ENCODE peak calls at places on chromosomes 4 and X, in seven cellular contexts. P, H, S, E, Q, W and B are unnamed samples.

GRCh38 chr4:48375651-48376291 is 34.4 kb downstream of the SLAIN2 start:
- DNase-seq in S (no peak), Q (no peak), E (peak), H (no peak), W (peak), P (no peak), B (no peak)

GRCh38 chrX:329291-329910 is 10.8 kb upstream of the GTPBP6 start:
- DNase-seq in Q (peak), W (no peak), E (no peak), P (no peak), H (peak), S (no peak), B (peak)

GRCh38 chr4:948936-949300 is 16.7 kb downstream of the TMEM175 start:
- DNase-seq in E (no peak), S (no peak), P (no peak), H (no peak), W (no peak), Q (peak), B (no peak)

GRCh38 chrX:119667111-119667928 is 25.6 kb downstream of the SEPTIN6 start:
- DNase-seq in Q (peak), P (no peak), H (no peak), S (peak), W (no peak), E (no peak), B (no peak)

GRCh38 chr4:88858752-88859151 is 161.1 kb upstream of the NAP1L5 start:
- DNase-seq in Q (no peak), E (peak), W (no peak), S (no peak), P (peak), H (no peak), B (no peak)

GRCh38 chr4:142778430-142778829 is 67.7 kb downstream of the INPP4B start:
- DNase-seq in P (no peak), S (no peak), H (no peak), Q (no peak), W (no peak), E (no peak), B (no peak)

GRCh38 chr4:139523076-139523475 is 32.9 kb downstream of the SETD7 start:
- DNase-seq in P (no peak), S (no peak), Q (no peak), H (no peak), E (no peak), W (no peak), B (no peak)

GRCh38 chr4:119025916-119026661 is 109.5 kb upstream of the MYOZ2 start:
- DNase-seq in H (no peak), Q (no peak), S (peak), E (peak), P (peak), W (peak), B (peak)

GRCh38 chrX:40151211-40152172 is 53.7 kb upstream of the BCOR start:
- DNase-seq in W (no peak), H (peak), S (peak), E (no peak), Q (no peak), P (no peak), B (no peak)

GRCh38 chr4:15002659-15003440 is 569 bp downstream of the CPEB2 start:
- DNase-seq in P (peak), W (no peak), H (peak), Q (peak), S (peak), E (peak), B (peak)

GRCh38 chrX:134990475-134991473 is at the start of gene SMIM10:
- DNase-seq in P (peak), S (peak), W (no peak), E (peak), Q (peak), H (peak), B (peak)

GRCh38 chr4:122776916-122777315 is 44.4 kb downstream of the BBS12 start:
- DNase-seq in Q (no peak), S (no peak), P (no peak), H (no peak), E (no peak), W (no peak), B (no peak)

GRCh38 chr4:43776371-43776770 is 672.2 kb downstream of the KCTD8 start:
- DNase-seq in E (peak), S (no peak), H (no peak), Q (no peak), W (no peak), P (no peak), B (no peak)

GRCh38 chrX:148865237-148865636 is 364.8 kb downstream of the AFF2 start:
- DNase-seq in Q (no peak), P (no peak), W (no peak), S (no peak), E (no peak), H (no peak), B (no peak)

GRCh38 chrX:136065044-136065671 is 79.9 kb downstream of the SLC9A6 start:
- DNase-seq in P (peak), H (no peak), Q (no peak), W (no peak), E (peak), S (no peak), B (no peak)

GRCh38 chr4:139851133-139851532 is 185.5 kb downstream of the MGST2 start:
- DNase-seq in P (no peak), S (no peak), Q (no peak), H (no peak), E (no peak), W (no peak), B (no peak)

GRCh38 chr4:53788011-53788410 is 196.7 kb upstream of the LNX1 start:
- DNase-seq in H (no peak), Q (no peak), P (no peak), W (no peak), S (no peak), E (no peak), B (no peak)

GRCh38 chrX:149074429-149074828 is 430.7 kb downstream of the IDS start:
- DNase-seq in Q (no peak), P (peak), H (no peak), W (no peak), E (peak), S (no peak), B (no peak)

GRCh38 chr4:6390357-6390756 is 82.1 kb downstream of the PPP2R2C start:
- DNase-seq in S (no peak), H (no peak), E (no peak), P (no peak), Q (no peak), W (no peak), B (no peak)

GRCh38 chr4:22614114-22614513 is 78.6 kb upstream of the GBA3 start:
- DNase-seq in W (no peak), E (no peak), P (no peak), H (peak), S (no peak), Q (no peak), B (no peak)

GRCh38 chr4:7192252-7193039 is at the start of gene SORCS2:
- DNase-seq in S (peak), P (peak), E (peak), Q (peak), H (peak), W (no peak), B (peak)

GRCh38 chr4:118942465-118942864 is 53.8 kb downstream of the SYNPO2 start:
- DNase-seq in S (no peak), P (no peak), E (peak), W (no peak), H (no peak), Q (no peak), B (no peak)

GRCh38 chr4:86043755-86044592 is 315.9 kb downstream of the MAPK10 start:
- DNase-seq in H (no peak), P (peak), S (no peak), E (peak), W (peak), Q (no peak), B (no peak)

DNA sequence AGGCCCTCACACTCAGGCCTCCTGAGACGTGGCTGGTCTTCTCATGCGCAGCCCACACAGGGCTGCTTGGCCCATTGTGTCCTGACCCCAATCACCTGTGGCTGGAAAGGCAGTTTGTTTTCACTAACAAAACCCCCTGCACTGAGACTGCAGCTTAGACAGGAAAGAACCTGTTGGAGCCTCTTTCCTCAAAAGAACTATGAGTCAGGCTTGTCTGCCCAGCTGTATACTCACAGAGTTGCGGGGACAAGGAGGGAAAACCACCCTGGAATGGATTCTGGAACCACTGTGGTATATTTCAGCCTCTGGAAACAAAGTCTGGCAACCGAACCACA is 5.2 kb upstream of the TMEM156 start:
- DNase-seq in S (no peak), H (no peak), W (no peak), E (no peak), P (no peak), Q (no peak), B (no peak)
- TF ChIP-seq POLR2A in S (no peak), H (no peak), W (no peak), E (no peak), P (no peak), Q (no peak), B (no peak)

GRCh38 chr4:77156533-77156911 is 485 bp upstream of the CCNG2 start:
- DNase-seq in Q (peak), H (peak), S (peak), W (peak), P (peak), E (peak), B (peak)
- TF ChIP-seq POLR2A in Q (peak), H (peak), S (no peak), W (peak), P (peak), E (peak), B (peak)

DNA sequence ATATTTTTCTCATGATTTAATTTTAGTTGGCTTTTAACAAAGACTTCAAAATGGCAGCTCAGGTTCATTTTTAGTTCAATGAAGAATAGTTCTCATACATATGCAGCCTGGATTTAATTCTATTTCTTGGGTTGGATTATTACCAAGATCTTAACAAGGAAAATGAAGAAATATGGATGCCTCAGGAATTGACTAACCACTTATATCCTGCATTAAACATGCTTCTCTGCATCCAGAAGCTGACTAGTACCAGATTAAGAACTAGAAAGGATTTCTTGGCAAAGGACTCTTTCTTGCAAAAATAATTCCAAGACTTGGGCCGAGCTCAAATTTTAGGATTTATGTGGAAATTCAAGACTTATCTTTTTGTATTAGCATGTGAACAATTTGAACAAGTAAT is 5.6 kb upstream of the KLHL2 start:
- DNase-seq in W (no peak), Q (no peak), P (no peak), H (no peak), E (no peak), S (no peak), B (no peak)
- TF ChIP-seq POLR2A in W (no peak), Q (no peak), P (no peak), H (no peak), E (no peak), S (no peak), B (no peak)

DNA sequence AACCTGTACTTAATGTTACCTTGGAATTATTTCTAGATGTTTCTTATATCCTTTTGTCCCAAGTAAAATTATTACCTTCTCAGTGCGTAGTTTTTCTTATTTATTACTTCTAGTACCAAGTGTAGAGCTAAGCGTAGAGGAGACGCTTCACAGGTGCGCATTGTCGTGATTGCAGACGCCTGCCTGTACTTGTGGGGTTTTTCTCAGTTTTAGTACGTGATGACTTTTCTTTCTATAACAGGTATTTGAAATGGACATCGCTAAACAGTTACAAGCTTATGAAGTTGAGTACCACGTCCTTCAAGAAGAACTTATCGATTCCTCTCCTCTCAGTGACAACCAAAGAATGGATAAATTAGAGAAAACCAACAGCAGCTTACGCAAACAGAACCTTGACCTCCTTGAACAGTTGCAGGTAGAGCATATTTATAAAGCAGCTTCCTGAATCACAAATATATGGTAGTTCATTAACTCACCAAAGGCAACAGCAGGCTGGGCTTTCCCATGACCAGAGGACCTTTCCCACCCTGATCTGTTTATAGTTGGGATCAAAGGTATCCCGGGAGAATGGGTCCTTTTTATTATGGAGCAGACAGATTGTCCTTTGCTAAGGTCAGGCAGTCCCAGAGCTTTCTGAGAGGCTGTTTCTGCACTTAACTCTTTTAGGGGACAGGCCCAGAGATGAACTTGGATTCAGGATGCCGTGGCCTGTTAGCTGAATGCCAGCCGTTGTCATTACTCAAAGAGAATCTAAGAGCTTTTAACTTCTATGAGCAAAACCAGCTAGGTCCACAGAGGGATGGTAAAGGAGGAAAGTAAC is 172.9 kb downstream of the PTTG2 start:
- DNase-seq in S (no peak), E (no peak), W (no peak), Q (no peak), P (no peak), H (peak), B (no peak)
- TF ChIP-seq POLR2A in S (no peak), E (no peak), W (no peak), Q (no peak), P (no peak), H (no peak), B (no peak)

GRCh38 chr4:4992833-4993232 is 26.4 kb downstream of the CYTL1 start:
- DNase-seq in P (no peak), E (no peak), S (no peak), Q (no peak), H (no peak), W (no peak), B (no peak)

GRCh38 chr4:4991541-4992099 is 27.6 kb downstream of the CYTL1 start:
- DNase-seq in W (no peak), S (no peak), P (no peak), Q (no peak), E (no peak), H (no peak), B (no peak)

GRCh38 chr4:4995866-4996265 is 23.4 kb downstream of the CYTL1 start:
- DNase-seq in W (no peak), E (no peak), H (no peak), Q (no peak), P (no peak), S (no peak), B (no peak)

GRCh38 chr4:4994312-4995097 is 24.8 kb downstream of the CYTL1 start:
- DNase-seq in E (no peak), H (no peak), W (no peak), S (no peak), P (no peak), Q (no peak), B (no peak)

DNA sequence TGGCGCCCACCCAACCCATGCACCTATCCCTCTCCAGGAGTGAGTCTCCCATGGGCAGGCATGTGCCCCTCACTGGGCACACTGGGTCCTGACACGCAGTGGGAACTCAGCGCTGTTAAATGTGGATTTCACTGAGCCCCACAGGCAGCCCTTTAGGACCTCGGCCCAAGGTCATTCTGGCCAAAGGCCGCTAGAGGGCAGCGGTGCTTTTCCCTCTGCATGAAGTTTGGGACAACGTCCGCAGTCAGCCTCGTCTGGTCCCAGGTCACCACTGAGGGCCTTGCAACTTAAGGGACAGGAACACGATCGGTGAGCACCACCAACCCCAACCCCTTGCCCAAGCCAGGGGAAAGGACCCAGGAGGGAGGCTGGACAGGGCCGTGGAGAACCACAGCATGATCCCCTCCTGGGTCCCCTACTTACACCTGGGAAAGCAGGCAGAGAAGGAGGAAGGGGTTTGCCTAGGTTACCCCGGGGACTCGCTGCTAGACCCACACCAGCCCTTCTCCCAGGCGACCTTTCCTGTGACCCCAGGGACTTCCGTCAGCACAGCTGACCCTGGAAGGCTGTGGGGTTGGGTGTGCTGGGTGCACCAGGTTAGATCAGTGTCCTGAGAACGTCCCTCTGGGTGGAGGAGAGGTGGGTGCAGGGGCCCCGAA is 24.0 kb downstream of the CYTL1 start:
- DNase-seq in H (peak), Q (peak), E (peak), S (peak), P (peak), W (peak), B (peak)
- TF ChIP-seq POLR2A in H (no peak), Q (no peak), E (no peak), S (no peak), P (no peak), W (no peak), B (no peak)

DNA sequence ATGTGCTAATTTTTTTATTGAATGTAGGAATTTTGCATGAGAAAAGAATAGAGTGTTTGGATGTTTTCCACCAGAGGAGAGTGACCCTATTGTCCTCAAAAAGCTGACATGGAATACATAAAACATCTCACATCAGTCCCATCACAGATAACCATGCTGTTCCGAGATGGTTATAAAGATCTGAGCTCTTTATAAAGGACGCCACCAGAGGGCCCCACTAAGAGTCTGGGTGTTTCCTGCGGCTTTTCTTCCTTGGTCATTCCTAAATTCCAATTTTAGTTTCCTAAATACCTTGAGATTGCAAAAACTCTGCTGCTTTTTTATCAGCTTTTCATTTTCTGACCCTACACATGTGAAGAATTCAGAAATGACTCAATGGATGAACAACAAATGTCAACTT is 504.5 kb upstream of the FRG1 start:
- DNase-seq in Q (no peak), W (peak), H (no peak), S (no peak), P (no peak), E (no peak), B (no peak)
- TF ChIP-seq POLR2A in Q (no peak), W (no peak), H (no peak), S (no peak), P (no peak), E (no peak), B (no peak)

GRCh38 chr4:145937021-145937861 is 1.4 kb downstream of the ZNF827 start:
- DNase-seq in E (peak), S (peak), Q (peak), W (no peak), P (peak), H (peak), B (peak)
- TF ChIP-seq POLR2A in E (no peak), S (no peak), Q (no peak), W (no peak), P (no peak), H (no peak), B (no peak)

GRCh38 chr4:169773889-169774288 is 16.1 kb upstream of the HPF1 start:
- DNase-seq in Q (no peak), E (no peak), P (no peak), H (no peak), W (no peak), S (no peak), B (no peak)

GRCh38 chr4:169770411-169770810 is 12.7 kb upstream of the HPF1 start:
- DNase-seq in P (no peak), E (no peak), H (no peak), S (no peak), Q (no peak), W (no peak), B (no peak)

GRCh38 chr4:169774466-169775445 is 17.0 kb upstream of the HPF1 start:
- DNase-seq in Q (peak), P (no peak), W (no peak), H (peak), E (no peak), S (no peak), B (no peak)
- TF ChIP-seq POLR2A in Q (no peak), P (no peak), W (no peak), H (no peak), E (no peak), S (no peak), B (no peak)

GRCh38 chr4:105473340-105474109 is at the start of gene PPA2:
- DNase-seq in H (peak), W (peak), E (peak), S (peak), Q (peak), P (peak), B (peak)

GRCh38 chr4:105466580-105466979 is 7.3 kb downstream of the PPA2 start:
- DNase-seq in S (no peak), Q (no peak), W (no peak), P (no peak), H (no peak), E (no peak), B (no peak)

GRCh38 chr4:105474110-105474518 is 252 bp upstream of the PPA2 start:
- DNase-seq in S (peak), Q (no peak), P (peak), E (no peak), W (no peak), H (peak), B (peak)

GRCh38 chr4:105472871-105473339 is 957 bp downstream of the PPA2 start:
- DNase-seq in W (no peak), Q (no peak), P (no peak), E (no peak), S (no peak), H (no peak), B (peak)

DNA sequence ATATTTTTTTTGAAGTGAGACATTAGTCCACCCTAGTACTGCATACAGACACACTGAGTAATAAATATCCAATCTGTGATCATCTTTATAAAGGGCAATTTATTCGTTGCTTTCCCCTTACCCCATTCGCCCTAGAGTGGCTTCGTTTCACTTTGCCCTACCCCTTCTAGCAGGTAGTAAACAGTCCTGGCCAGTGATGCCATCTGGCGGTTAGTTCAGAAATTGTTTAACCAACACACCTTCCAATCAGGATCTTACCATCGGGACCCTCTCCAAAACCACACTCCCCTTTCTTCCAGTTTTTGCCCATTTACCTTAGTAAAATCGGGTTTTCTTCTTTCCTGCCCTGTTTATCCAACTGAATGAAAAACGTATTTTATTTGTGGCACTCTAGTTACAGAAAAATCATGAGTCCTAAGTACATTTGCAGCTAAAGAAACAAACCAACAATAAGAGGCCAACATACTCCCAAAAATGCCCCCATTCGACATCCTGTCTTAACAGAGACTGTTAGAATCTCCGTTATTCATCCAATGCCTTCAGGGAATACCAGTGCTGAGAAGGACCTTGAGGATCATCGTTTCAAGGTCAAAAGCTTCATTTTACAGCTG is 2.2 kb downstream of the PPA2 start:
- DNase-seq in H (peak), S (peak), P (peak), W (peak), Q (peak), E (peak), B (peak)
- TF ChIP-seq POLR2A in H (no peak), S (no peak), P (no peak), W (no peak), Q (no peak), E (no peak), B (no peak)